ENCODE peak calls at places on chromosomes 11 and 22, in four cellular contexts. Q, A, T and W are unnamed samples. For H3K27me3 and H3K4me1, the result is how much of the 10 kb centered on the place peaks cover.

GRCh38 chr11:86551286-86551685 is 121.1 kb downstream of the ME3 start:
- DNase-seq in A (no peak), T (no peak), Q (no peak), W (no peak)

GRCh38 chr11:127675602-127676001 is 675.0 kb upstream of the KIRREL3 start:
- DNase-seq in Q (no peak), A (no peak), T (no peak), W (no peak)

GRCh38 chr22:24325105-24325757 is 54.6 kb downstream of the SPECC1L start:
- DNase-seq in T (peak), Q (no peak), A (no peak), W (no peak)

GRCh38 chr11:57513911-57514537 is 1.5 kb downstream of the SLC43A1 start:
- DNase-seq in T (no peak), A (peak), Q (peak), W (no peak)

GRCh38 chr11:24567380-24567779 is 70.5 kb downstream of the LUZP2 start:
- DNase-seq in Q (no peak), A (no peak), T (no peak), W (no peak)

GRCh38 chr22:41589260-41589600 is 410 bp downstream of the PMM1 start:
- DNase-seq in T (no peak), Q (no peak), A (peak), W (no peak)

GRCh38 chr22:26835929-26836528 is 178.6 kb downstream of the MIAT start:
- DNase-seq in Q (no peak), A (peak), T (peak), W (peak)

GRCh38 chr11:58628446-58628845 is 6.0 kb downstream of the CNTF start:
- DNase-seq in T (no peak), Q (peak), A (no peak), W (no peak)

GRCh38 chr22:22928666-22929380 is 41.2 kb downstream of the IGLL5 start:
- DNase-seq in Q (peak), T (no peak), A (peak), W (no peak)

GRCh38 chr22:39663751-39664150 is 93.2 kb downstream of the CACNA1I start:
- DNase-seq in Q (no peak), A (no peak), T (no peak), W (no peak)

GRCh38 chr22:45441158-45441557 is 27.7 kb downstream of the RIBC2 start:
- DNase-seq in A (peak), Q (peak), T (peak), W (peak)

GRCh38 chr11:67483901-67484665 is 1.3 kb downstream of the AIP start:
- DNase-seq in T (no peak), Q (no peak), A (no peak), W (peak)

GRCh38 chr11:10594407-10594806 is 25.9 kb upstream of the LYVE1 start:
- DNase-seq in A (no peak), T (no peak), Q (no peak), W (no peak)

GRCh38 chr22:25745341-25746011 is 3.5 kb downstream of the MYO18B start:
- DNase-seq in A (no peak), Q (no peak), T (no peak), W (no peak)

GRCh38 chr22:17057959-17058814 is 26.6 kb upstream of the IL17RA start:
- DNase-seq in A (peak), Q (peak), T (peak), W (peak)

GRCh38 chr11:15059132-15059531 is 14.3 kb upstream of the CALCB start:
- DNase-seq in T (no peak), Q (no peak), A (no peak), W (no peak)

GRCh38 chr22:42062506-42063190 is 8.0 kb downstream of the NAGA start:
- DNase-seq in Q (no peak), T (no peak), A (no peak), W (no peak)

GRCh38 chr11:108853864-108854263 is 189.0 kb downstream of the DDX10 start:
- DNase-seq in A (no peak), T (no peak), Q (peak), W (no peak)

GRCh38 chr22:19773470-19774040 is 13.0 kb downstream of the TBX1 start:
- DNase-seq in A (no peak), Q (no peak), T (no peak), W (no peak)
- H3K27me3 ChIP-seq in A (under half), Q (half or more), T (under half), W (under half)

DNA sequence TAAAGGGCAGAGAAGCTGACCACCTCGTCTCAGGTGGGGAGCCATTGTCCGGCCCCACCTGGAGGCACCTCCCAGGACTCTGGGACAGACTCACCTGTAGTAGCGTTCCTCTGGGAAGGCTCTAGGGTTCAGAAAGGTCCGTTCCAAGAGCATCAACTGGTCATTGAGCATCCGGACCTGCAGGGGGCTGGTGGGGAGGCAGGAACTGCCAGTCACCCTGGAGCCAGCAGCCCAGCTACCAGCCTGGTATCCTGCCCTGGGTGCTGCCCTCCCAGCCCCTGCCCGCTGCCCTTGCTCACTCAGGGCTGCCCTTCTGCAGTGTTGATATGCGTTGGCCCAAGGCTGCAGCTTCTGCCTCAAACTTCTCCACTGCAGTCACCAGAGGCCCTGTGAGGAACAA is 4.7 kb downstream of the SAC3D1 start:
- DNase-seq in T (no peak), A (no peak), Q (no peak), W (no peak)
- H3K4me1 ChIP-seq in T (under half), A (under half), Q (under half), W (under half)

GRCh38 chr11:44893250-44894216 is 57.1 kb downstream of the TP53I11 start:
- DNase-seq in Q (no peak), A (no peak), T (no peak), W (no peak)

GRCh38 chr11:44889266-44889665 is 61.4 kb downstream of the TP53I11 start:
- DNase-seq in T (no peak), Q (no peak), A (no peak), W (no peak)

GRCh38 chr11:44892843-44893242 is 57.8 kb downstream of the TP53I11 start:
- DNase-seq in Q (no peak), T (no peak), A (no peak), W (no peak)

GRCh38 chr11:44899959-44900358 is 50.7 kb downstream of the TP53I11 start:
- DNase-seq in A (no peak), T (peak), Q (no peak), W (peak)

GRCh38 chr11:44894217-44894617 is 56.5 kb downstream of the TP53I11 start:
- DNase-seq in A (peak), T (peak), Q (peak), W (peak)
- H3K27me3 ChIP-seq in A (under half), T (under half), Q (under half), W (under half)

DNA sequence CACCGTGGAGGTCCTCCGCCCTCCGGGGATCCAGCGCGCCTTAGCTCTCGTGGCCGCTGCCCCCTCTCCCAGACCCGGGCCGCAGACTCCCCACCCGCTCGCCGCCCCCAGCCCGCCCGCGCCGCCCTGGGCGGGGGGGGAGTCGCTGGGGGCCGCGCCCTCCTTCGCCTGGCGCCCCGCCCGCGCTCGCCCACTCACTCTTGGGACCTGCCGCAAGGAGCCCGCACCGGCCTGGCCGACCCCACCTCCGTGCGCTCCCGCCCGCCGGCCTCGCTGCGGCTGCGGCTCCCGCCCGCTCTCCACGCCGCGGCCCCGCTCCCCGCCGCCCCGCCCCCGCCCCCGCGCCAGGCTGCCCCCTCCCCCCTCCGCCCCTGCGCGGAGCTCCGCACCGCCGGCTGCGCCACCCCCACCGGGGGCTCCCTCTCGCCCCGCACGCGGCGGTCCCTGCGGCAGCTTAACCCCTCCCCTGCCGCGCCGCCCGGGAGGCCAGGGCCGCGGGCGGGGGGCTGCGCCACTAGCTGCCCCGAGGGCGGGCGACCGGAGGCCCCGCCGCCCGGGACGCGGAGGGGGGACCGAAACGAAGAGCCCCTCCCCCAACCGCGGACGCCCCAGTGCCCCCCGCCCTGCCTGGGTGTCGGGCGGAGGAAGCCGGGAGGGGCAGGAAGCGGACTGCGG is 739 bp upstream of the RASGRP2 start:
- DNase-seq in Q (no peak), A (peak), T (no peak), W (no peak)
- H3K4me1 ChIP-seq in Q (under half), A (under half), T (under half), W (under half)

DNA sequence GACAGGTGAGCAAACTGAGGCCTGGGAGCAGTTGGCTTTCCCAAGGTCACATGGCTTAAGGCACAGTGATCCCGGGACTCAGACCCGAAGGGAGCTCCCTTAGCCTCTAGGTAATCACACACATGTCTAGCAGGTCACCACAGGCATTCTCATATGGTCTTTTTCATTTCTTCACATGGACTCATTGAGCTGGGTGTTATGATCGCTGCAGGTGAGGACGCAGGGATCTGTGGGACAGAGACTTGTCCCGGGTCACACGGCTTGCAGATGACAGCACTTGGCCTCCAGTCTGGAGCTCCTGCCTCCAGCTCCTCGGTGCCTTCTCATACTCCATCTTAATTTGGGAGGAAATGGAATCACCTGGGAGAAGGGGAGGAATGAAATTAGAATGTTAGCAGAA is 23.6 kb upstream of the CACNG2 start:
- DNase-seq in Q (no peak), T (no peak), A (no peak), W (no peak)
- H3K27me3 ChIP-seq in Q (half or more), T (under half), A (under half), W (under half)